ENCODE peak calls at places on chromosomes 3 and 15, in five cellular contexts. One of them, this sample, is unnamed.

GRCh38 chr3:10345911-10346310 is 25.0 kb upstream of the SEC13 start:
- DNase-seq in iris pigment epithelial cell: no peak
- DNase-seq in amniotic stem cell: no peak
- DNase-seq in hypothalamus: no peak
- DNase-seq in DND-41: no peak
- DNase-seq in this sample: no peak

GRCh38 chr3:115960799-115961198 is 337.5 kb downstream of the GAP43 start:
- DNase-seq in DND-41: no peak
- DNase-seq in iris pigment epithelial cell: no peak
- DNase-seq in amniotic stem cell: no peak
- DNase-seq in hypothalamus: no peak
- DNase-seq in this sample: no peak

GRCh38 chr15:75577401-75578205 is 1.5 kb downstream of the PTPN9 start:
- DNase-seq in iris pigment epithelial cell: peak; percentile 60
- DNase-seq in amniotic stem cell: no peak
- DNase-seq in DND-41: peak; percentile 13
- DNase-seq in hypothalamus: no peak
- DNase-seq in this sample: peak; percentile 55

GRCh38 chr3:6326760-6327159 is 534.2 kb upstream of the GRM7 start:
- DNase-seq in iris pigment epithelial cell: no peak
- DNase-seq in hypothalamus: no peak
- DNase-seq in amniotic stem cell: no peak
- DNase-seq in DND-41: no peak
- DNase-seq in this sample: no peak

GRCh38 chr3:42556089-42556632 is 25.6 kb downstream of the SEC22C start:
- DNase-seq in iris pigment epithelial cell: peak; percentile 16
- DNase-seq in DND-41: peak; percentile 35
- DNase-seq in hypothalamus: no peak
- DNase-seq in amniotic stem cell: no peak
- DNase-seq in this sample: peak; percentile 35

GRCh38 chr15:88250826-88251225 is 5.7 kb downstream of the NTRK3 start:
- DNase-seq in amniotic stem cell: no peak
- DNase-seq in hypothalamus: no peak
- DNase-seq in iris pigment epithelial cell: no peak
- DNase-seq in DND-41: no peak
- DNase-seq in this sample: no peak

GRCh38 chr3:186108106-186108940 is 566 bp downstream of the ETV5 start:
- DNase-seq in iris pigment epithelial cell: peak; percentile 80
- DNase-seq in DND-41: peak; percentile 75
- DNase-seq in amniotic stem cell: peak; percentile 67
- DNase-seq in hypothalamus: peak; percentile 28
- DNase-seq in this sample: peak; percentile 55

GRCh38 chr15:99009741-99010370 is 2.3 kb upstream of the PGPEP1L start:
- DNase-seq in amniotic stem cell: no peak
- DNase-seq in iris pigment epithelial cell: peak; percentile 38
- DNase-seq in DND-41: no peak
- DNase-seq in hypothalamus: no peak
- DNase-seq in this sample: no peak

GRCh38 chr3:138374573-138375134 is 26.3 kb downstream of the MRAS start:
- DNase-seq in hypothalamus: no peak
- DNase-seq in DND-41: no peak
- DNase-seq in iris pigment epithelial cell: no peak
- DNase-seq in amniotic stem cell: no peak
- DNase-seq in this sample: no peak